ENCODE peak calls at places on chromosomes 1 and 21, in eight cellular contexts. T, F, P, Z, X, I, S and C are unnamed samples.

GRCh38 chr1:15755643-15756040 is 3.0 kb upstream of the FBLIM1 start:
- DNase-seq in T (no peak), F (no peak), P (no peak), Z (no peak), X (no peak), I (peak), S (no peak), C (no peak)

GRCh38 chr1:11126544-11126943 is 26.9 kb upstream of the EXOSC10 start:
- DNase-seq in T (no peak), F (no peak), P (no peak), Z (no peak), X (no peak), I (no peak), S (no peak), C (no peak)

GRCh38 chr1:64043976-64044375 is 159.4 kb upstream of the UBE2U start:
- DNase-seq in T (no peak), F (no peak), P (no peak), Z (no peak), X (no peak), I (no peak), S (no peak), C (no peak)

GRCh38 chr1:42756956-42757891 is 9.6 kb downstream of the P3H1 start:
- DNase-seq in T (peak), F (peak), P (no peak), Z (no peak), X (no peak), I (no peak), S (peak), C (no peak)

GRCh38 chr21:28790335-28790734 is 202.3 kb downstream of the LTN1 start:
- DNase-seq in T (no peak), F (no peak), P (no peak), Z (no peak), X (no peak), I (no peak), S (no peak), C (no peak)

GRCh38 chr1:14786104-14786675 is 187.7 kb downstream of the KAZN start:
- DNase-seq in T (no peak), F (no peak), P (no peak), Z (no peak), X (peak), I (no peak), S (no peak), C (no peak)

GRCh38 chr1:81877940-81878339 is 77.2 kb downstream of the ADGRL2 start:
- DNase-seq in T (no peak), F (no peak), P (no peak), Z (no peak), X (no peak), I (no peak), S (no peak), C (no peak)

GRCh38 chr21:27584266-27584665 is 617.4 kb upstream of the ADAMTS5 start:
- DNase-seq in T (no peak), F (no peak), P (no peak), Z (no peak), X (no peak), I (no peak), S (no peak), C (no peak)

GRCh38 chr1:246526915-246527314 is 19.8 kb upstream of the SMYD3 start:
- DNase-seq in T (no peak), F (no peak), P (peak), Z (no peak), X (no peak), I (peak), S (no peak), C (peak)

GRCh38 chr1:96538883-96539282 is 182.7 kb upstream of the PTBP2 start:
- DNase-seq in T (no peak), F (peak), P (no peak), Z (no peak), X (no peak), I (no peak), S (peak), C (no peak)

GRCh38 chr1:26281091-26281958 is 1.4 kb downstream of the SH3BGRL3 start:
- DNase-seq in T (no peak), F (no peak), P (no peak), Z (no peak), X (peak), I (no peak), S (no peak), C (no peak)

GRCh38 chr1:31155216-31155806 is 84.4 kb downstream of the NKAIN1 start:
- DNase-seq in T (peak), F (peak), P (peak), Z (no peak), X (peak), I (peak), S (no peak), C (no peak)

GRCh38 chr1:224069138-224069537 is 44.8 kb upstream of the FBXO28 start:
- DNase-seq in T (no peak), F (no peak), P (no peak), Z (no peak), X (no peak), I (no peak), S (no peak), C (no peak)

GRCh38 chr21:23507501-23507900 is 2099.8 kb downstream of the MRPL39 start:
- DNase-seq in T (no peak), F (no peak), P (no peak), Z (no peak), X (no peak), I (no peak), S (no peak), C (no peak)

GRCh38 chr1:248243204-248243603 is 12.0 kb downstream of the OR2M4 start:
- DNase-seq in T (no peak), F (no peak), P (no peak), Z (peak), X (peak), I (no peak), S (peak), C (no peak)

GRCh38 chr1:101002551-101002950 is 23.0 kb downstream of the DPH5 start:
- DNase-seq in T (no peak), F (no peak), P (no peak), Z (no peak), X (no peak), I (no peak), S (no peak), C (no peak)

GRCh38 chr21:38170283-38170682 is 86.5 kb upstream of the KCNJ15 start:
- DNase-seq in T (peak), F (no peak), P (no peak), Z (peak), X (no peak), I (no peak), S (no peak), C (no peak)

GRCh38 chr1:229092377-229093257 is 178.3 kb upstream of the RAB4A start:
- DNase-seq in T (no peak), F (no peak), P (no peak), Z (no peak), X (no peak), I (peak), S (no peak), C (no peak)

GRCh38 chr21:43354666-43355065 is 72.3 kb downstream of the SIK1 start:
- DNase-seq in T (no peak), F (no peak), P (no peak), Z (no peak), X (no peak), I (no peak), S (no peak), C (no peak)

GRCh38 chr1:88731475-88731874 is 47.4 kb downstream of the PKN2 start:
- DNase-seq in T (no peak), F (peak), P (no peak), Z (peak), X (no peak), I (no peak), S (peak), C (no peak)

GRCh38 chr1:203173566-203173965 is 2.1 kb downstream of the MYBPH start:
- DNase-seq in T (no peak), F (no peak), P (no peak), Z (no peak), X (peak), I (no peak), S (no peak), C (no peak)

GRCh38 chr1:56963667-56964066 is 2.1 kb downstream of the C8B start:
- DNase-seq in T (no peak), F (no peak), P (no peak), Z (no peak), X (no peak), I (no peak), S (no peak), C (no peak)

GRCh38 chr1:20174937-20175666 is 10.8 kb upstream of the UBXN10 start:
- DNase-seq in T (no peak), F (no peak), P (no peak), Z (no peak), X (no peak), I (no peak), S (no peak), C (no peak)

GRCh38 chr1:185628102-185628501 is 106.1 kb upstream of the HMCN1 start:
- DNase-seq in T (no peak), F (no peak), P (no peak), Z (no peak), X (no peak), I (no peak), S (no peak), C (no peak)

GRCh38 chr21:42560517-42561179 is 47.0 kb downstream of the SLC37A1 start:
- DNase-seq in T (no peak), F (no peak), P (peak), Z (no peak), X (peak), I (peak), S (no peak), C (no peak)

GRCh38 chr1:116988908-116989307 is 12.7 kb upstream of the CD101 start:
- DNase-seq in T (no peak), F (no peak), P (no peak), Z (no peak), X (no peak), I (no peak), S (no peak), C (no peak)

GRCh38 chr21:43361127-43361492 is 65.8 kb downstream of the SIK1 start:
- DNase-seq in T (no peak), F (no peak), P (no peak), Z (no peak), X (no peak), I (no peak), S (no peak), C (no peak)

GRCh38 chr1:234997201-234998173 is 131.2 kb downstream of the TOMM20 start:
- DNase-seq in T (peak), F (peak), P (peak), Z (peak), X (no peak), I (peak), S (peak), C (peak)

GRCh38 chr21:42004406-42005199 is 5.6 kb downstream of the ZBTB21 start:
- DNase-seq in T (no peak), F (no peak), P (no peak), Z (no peak), X (no peak), I (no peak), S (no peak), C (no peak)

GRCh38 chr1:37553598-37553926 is 531 bp downstream of the SNIP1 start:
- DNase-seq in T (no peak), F (no peak), P (peak), Z (no peak), X (no peak), I (no peak), S (no peak), C (no peak)

GRCh38 chr1:4093856-4094565 is 193.9 kb upstream of the C1orf174 start:
- DNase-seq in T (no peak), F (no peak), P (peak), Z (no peak), X (peak), I (peak), S (no peak), C (no peak)

GRCh38 chr1:172955161-172955821 is 95.5 kb downstream of the TNFSF18 start:
- DNase-seq in T (no peak), F (no peak), P (no peak), Z (no peak), X (no peak), I (no peak), S (peak), C (no peak)

GRCh38 chr1:244678687-244679086 is 25.8 kb downstream of the DESI2 start:
- DNase-seq in T (no peak), F (no peak), P (no peak), Z (no peak), X (no peak), I (no peak), S (no peak), C (no peak)

GRCh38 chr1:39160703-39161102 is 43.8 kb upstream of the MACF1 start:
- DNase-seq in T (no peak), F (no peak), P (no peak), Z (no peak), X (no peak), I (no peak), S (no peak), C (no peak)
- H3K4me3 ChIP-seq in T (no peak), F (no peak), P (no peak), Z (no peak), X (no peak), I (no peak), S (no peak), C (no peak)

GRCh38 chr1:156844638-156845037 is 14.3 kb downstream of the INSRR start:
- DNase-seq in T (no peak), F (no peak), P (no peak), Z (no peak), X (peak), I (no peak), S (no peak), C (no peak)
- H3K4me3 ChIP-seq in T (no peak), F (no peak), P (no peak), Z (no peak), X (no peak), I (no peak), S (no peak), C (no peak)

GRCh38 chr1:1781526-1781903 is 3.2 kb upstream of the NADK start:
- DNase-seq in T (no peak), F (no peak), P (no peak), Z (no peak), X (no peak), I (no peak), S (no peak), C (no peak)
- H3K4me3 ChIP-seq in T (no peak), F (no peak), P (peak), Z (no peak), X (no peak), I (no peak), S (no peak), C (no peak)

GRCh38 chr1:178945763-178946266 is 74.9 kb upstream of the ANGPTL1 start:
- DNase-seq in T (no peak), F (no peak), P (no peak), Z (no peak), X (peak), I (peak), S (no peak), C (peak)
- H3K4me3 ChIP-seq in T (no peak), F (no peak), P (peak), Z (no peak), X (no peak), I (no peak), S (no peak), C (peak)

GRCh38 chr1:184351416-184351975 is 35.3 kb upstream of the C1orf21 start:
- DNase-seq in T (no peak), F (no peak), P (no peak), Z (no peak), X (no peak), I (no peak), S (no peak), C (no peak)
- H3K4me3 ChIP-seq in T (no peak), F (no peak), P (no peak), Z (no peak), X (no peak), I (no peak), S (no peak), C (no peak)

DNA sequence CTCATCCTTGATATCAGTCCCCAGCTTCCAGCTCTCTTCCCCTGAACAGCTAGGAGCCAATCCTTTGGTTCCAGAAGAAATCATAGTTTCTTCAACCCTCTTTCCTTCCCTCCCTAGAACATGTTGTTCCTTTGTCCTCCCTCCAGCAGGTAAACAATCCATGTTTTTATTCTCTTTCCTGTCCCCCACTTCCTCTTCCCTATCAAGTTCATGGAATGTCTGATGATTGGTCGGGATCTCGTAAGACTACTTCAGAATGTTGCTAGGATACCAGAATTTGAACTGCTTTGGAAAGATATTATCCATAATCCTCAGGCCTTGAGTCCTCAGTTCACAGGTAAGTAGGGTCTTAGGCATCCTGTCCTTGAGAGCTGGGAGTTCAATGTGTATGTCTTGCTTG is 23.1 kb upstream of the SLC27A3 start:
- DNase-seq in T (no peak), F (no peak), P (no peak), Z (no peak), X (no peak), I (no peak), S (no peak), C (no peak)
- H3K4me3 ChIP-seq in T (no peak), F (no peak), P (no peak), Z (peak), X (no peak), I (no peak), S (no peak), C (no peak)

GRCh38 chr1:230668227-230668626 is 25.9 kb downstream of the COG2 start:
- DNase-seq in T (no peak), F (no peak), P (no peak), Z (no peak), X (no peak), I (no peak), S (no peak), C (no peak)

GRCh38 chr1:230674581-230674980 is 32.3 kb downstream of the COG2 start:
- DNase-seq in T (no peak), F (peak), P (no peak), Z (no peak), X (no peak), I (no peak), S (no peak), C (no peak)

GRCh38 chr1:230669543-230669942 is 27.3 kb downstream of the COG2 start:
- DNase-seq in T (no peak), F (no peak), P (no peak), Z (no peak), X (no peak), I (no peak), S (no peak), C (no peak)
- H3K4me3 ChIP-seq in T (no peak), F (no peak), P (no peak), Z (no peak), X (no peak), I (no peak), S (no peak), C (no peak)